ENCODE peak calls at places on chromosomes 11 and 22, in five cellular contexts. One of them, this sample, is unnamed. For H3K36me3 and H3K4me1, the result is how much of the 10 kb centered on the place peaks cover.

GRCh38 chr11:19281041-19281440 is 40.3 kb upstream of the E2F8 start:
- DNase-seq in prostate gland: no peak
- DNase-seq in Peyer's patch: peak
- DNase-seq in CD8-positive, alpha-beta T cell: no peak
- DNase-seq in cardiac muscle cell: no peak
- DNase-seq in this sample: no peak

GRCh38 chr11:106306942-106307341 is 229.5 kb downstream of the AASDHPPT start:
- DNase-seq in Peyer's patch: no peak
- DNase-seq in prostate gland: no peak
- DNase-seq in CD8-positive, alpha-beta T cell: no peak
- DNase-seq in cardiac muscle cell: no peak
- DNase-seq in this sample: no peak

GRCh38 chr11:7904910-7905309 is 26.2 kb downstream of the OR10A6 start:
- DNase-seq in CD8-positive, alpha-beta T cell: no peak
- DNase-seq in Peyer's patch: no peak
- DNase-seq in prostate gland: no peak
- DNase-seq in cardiac muscle cell: no peak
- DNase-seq in this sample: no peak

GRCh38 chr22:25027052-25027525 is 74.6 kb downstream of the KIAA1671 start:
- DNase-seq in Peyer's patch: no peak
- DNase-seq in prostate gland: no peak
- DNase-seq in cardiac muscle cell: no peak
- DNase-seq in CD8-positive, alpha-beta T cell: no peak
- DNase-seq in this sample: no peak

GRCh38 chr22:19717691-19718254 is 3.5 kb downstream of the SEPTIN5 start:
- DNase-seq in prostate gland: peak
- DNase-seq in CD8-positive, alpha-beta T cell: peak
- DNase-seq in cardiac muscle cell: peak
- DNase-seq in Peyer's patch: peak
- DNase-seq in this sample: peak

GRCh38 chr11:118241191-118242098 is 10.7 kb downstream of the MPZL3 start:
- DNase-seq in CD8-positive, alpha-beta T cell: peak
- DNase-seq in Peyer's patch: no peak
- DNase-seq in prostate gland: peak
- DNase-seq in cardiac muscle cell: no peak
- DNase-seq in this sample: no peak

GRCh38 chr11:69447786-69448185 is 33.7 kb upstream of the LINC01488 start:
- DNase-seq in cardiac muscle cell: no peak
- DNase-seq in prostate gland: peak
- DNase-seq in CD8-positive, alpha-beta T cell: no peak
- DNase-seq in Peyer's patch: no peak
- DNase-seq in this sample: no peak

GRCh38 chr11:13271060-13271693 is 6.4 kb upstream of the BMAL1 start:
- DNase-seq in prostate gland: no peak
- DNase-seq in CD8-positive, alpha-beta T cell: no peak
- DNase-seq in cardiac muscle cell: no peak
- DNase-seq in Peyer's patch: no peak
- DNase-seq in this sample: no peak

GRCh38 chr11:41665633-41666032 is 206.2 kb upstream of the LRRC4C start:
- DNase-seq in cardiac muscle cell: no peak
- DNase-seq in CD8-positive, alpha-beta T cell: no peak
- DNase-seq in prostate gland: no peak
- DNase-seq in Peyer's patch: no peak
- DNase-seq in this sample: peak

GRCh38 chr22:32407936-32408335 is 4.1 kb downstream of the RTCB start:
- DNase-seq in Peyer's patch: no peak
- DNase-seq in CD8-positive, alpha-beta T cell: no peak
- DNase-seq in prostate gland: no peak
- DNase-seq in cardiac muscle cell: no peak
- DNase-seq in this sample: no peak

GRCh38 chr11:17637901-17638300 is 81.5 kb upstream of the MYOD1 start:
- DNase-seq in Peyer's patch: no peak
- DNase-seq in prostate gland: no peak
- DNase-seq in cardiac muscle cell: no peak
- DNase-seq in CD8-positive, alpha-beta T cell: no peak
- DNase-seq in this sample: no peak

GRCh38 chr22:35625763-35626162 is 8.6 kb upstream of the MB start:
- DNase-seq in Peyer's patch: no peak
- DNase-seq in CD8-positive, alpha-beta T cell: no peak
- DNase-seq in prostate gland: no peak
- DNase-seq in cardiac muscle cell: no peak
- DNase-seq in this sample: no peak

GRCh38 chr22:23237841-23238240 is 57.5 kb downstream of the BCR start:
- DNase-seq in prostate gland: no peak
- DNase-seq in Peyer's patch: no peak
- DNase-seq in CD8-positive, alpha-beta T cell: no peak
- DNase-seq in cardiac muscle cell: no peak
- DNase-seq in this sample: no peak

GRCh38 chr11:134742228-134742612 is 330.2 kb upstream of the B3GAT1 start:
- DNase-seq in prostate gland: no peak
- DNase-seq in CD8-positive, alpha-beta T cell: no peak
- DNase-seq in cardiac muscle cell: peak
- DNase-seq in Peyer's patch: no peak
- DNase-seq in this sample: no peak

GRCh38 chr22:46593211-46593676 is 26.9 kb upstream of the GRAMD4 start:
- DNase-seq in prostate gland: no peak
- DNase-seq in cardiac muscle cell: no peak
- DNase-seq in Peyer's patch: peak
- DNase-seq in CD8-positive, alpha-beta T cell: no peak
- DNase-seq in this sample: no peak

GRCh38 chr11:66868726-66869291 is 11.9 kb downstream of the LRFN4 start:
- DNase-seq in cardiac muscle cell: peak
- DNase-seq in prostate gland: no peak
- DNase-seq in CD8-positive, alpha-beta T cell: peak
- DNase-seq in Peyer's patch: peak
- DNase-seq in this sample: peak

GRCh38 chr11:2796091-2796490 is 89.5 kb downstream of the CDKN1C start:
- DNase-seq in CD8-positive, alpha-beta T cell: no peak
- DNase-seq in cardiac muscle cell: no peak
- DNase-seq in prostate gland: no peak
- DNase-seq in Peyer's patch: no peak
- DNase-seq in this sample: peak

GRCh38 chr11:118286545-118286944 is 18.0 kb upstream of the CD3E start:
- DNase-seq in Peyer's patch: no peak
- DNase-seq in prostate gland: no peak
- DNase-seq in CD8-positive, alpha-beta T cell: no peak
- DNase-seq in cardiac muscle cell: no peak
- DNase-seq in this sample: no peak

GRCh38 chr11:9664276-9665171 is 647 bp downstream of the SWAP70 start:
- DNase-seq in Peyer's patch: peak
- DNase-seq in prostate gland: peak
- DNase-seq in CD8-positive, alpha-beta T cell: no peak
- DNase-seq in cardiac muscle cell: peak
- DNase-seq in this sample: peak

GRCh38 chr11:61505106-61505505 is 3.4 kb upstream of the LRRC10B start:
- DNase-seq in Peyer's patch: no peak
- DNase-seq in CD8-positive, alpha-beta T cell: no peak
- DNase-seq in cardiac muscle cell: no peak
- DNase-seq in prostate gland: no peak
- DNase-seq in this sample: no peak

GRCh38 chr11:75513250-75513649 is 12.5 kb downstream of the GDPD5 start:
- DNase-seq in CD8-positive, alpha-beta T cell: no peak
- DNase-seq in cardiac muscle cell: no peak
- DNase-seq in Peyer's patch: no peak
- DNase-seq in prostate gland: peak
- DNase-seq in this sample: no peak

GRCh38 chr11:126702987-126703386 is 297.6 kb downstream of the KIRREL3 start:
- DNase-seq in cardiac muscle cell: peak
- DNase-seq in prostate gland: no peak
- DNase-seq in Peyer's patch: no peak
- DNase-seq in CD8-positive, alpha-beta T cell: no peak
- DNase-seq in this sample: peak

GRCh38 chr11:73203790-73204189 is 14.3 kb upstream of the P2RY2 start:
- DNase-seq in CD8-positive, alpha-beta T cell: no peak
- DNase-seq in Peyer's patch: no peak
- DNase-seq in cardiac muscle cell: no peak
- DNase-seq in prostate gland: no peak
- DNase-seq in this sample: no peak

GRCh38 chr11:61293869-61294716 is 1.0 kb downstream of the VWCE start:
- DNase-seq in cardiac muscle cell: peak
- DNase-seq in prostate gland: no peak
- DNase-seq in Peyer's patch: no peak
- DNase-seq in CD8-positive, alpha-beta T cell: peak
- DNase-seq in this sample: peak

GRCh38 chr11:24511518-24511917 is 14.7 kb downstream of the LUZP2 start:
- DNase-seq in Peyer's patch: no peak
- DNase-seq in cardiac muscle cell: no peak
- DNase-seq in CD8-positive, alpha-beta T cell: no peak
- DNase-seq in prostate gland: no peak
- DNase-seq in this sample: no peak

GRCh38 chr11:24513837-24514594 is 17.2 kb downstream of the LUZP2 start:
- DNase-seq in CD8-positive, alpha-beta T cell: no peak
- DNase-seq in Peyer's patch: no peak
- DNase-seq in prostate gland: no peak
- DNase-seq in cardiac muscle cell: peak
- DNase-seq in this sample: no peak

GRCh38 chr11:24509114-24509513 is 12.3 kb downstream of the LUZP2 start:
- DNase-seq in cardiac muscle cell: no peak
- DNase-seq in Peyer's patch: no peak
- DNase-seq in prostate gland: no peak
- DNase-seq in CD8-positive, alpha-beta T cell: no peak
- DNase-seq in this sample: no peak
- TF ChIP-seq CTCF in cardiac muscle cell: peak
- TF ChIP-seq CTCF in Peyer's patch: peak
- TF ChIP-seq CTCF in prostate gland: no peak
- TF ChIP-seq CTCF in CD8-positive, alpha-beta T cell: no peak
- TF ChIP-seq CTCF in this sample: peak

GRCh38 chr11:64827451-64827839 is 17.0 kb downstream of the CDC42BPG start:
- DNase-seq in prostate gland: no peak
- DNase-seq in Peyer's patch: no peak
- DNase-seq in CD8-positive, alpha-beta T cell: no peak
- DNase-seq in cardiac muscle cell: no peak
- DNase-seq in this sample: no peak
- H3K36me3 ChIP-seq in prostate gland: under half
- H3K36me3 ChIP-seq in Peyer's patch: under half
- H3K36me3 ChIP-seq in CD8-positive, alpha-beta T cell: under half
- H3K36me3 ChIP-seq in cardiac muscle cell: under half
- H3K36me3 ChIP-seq in this sample: under half

GRCh38 chr22:45162531-45162930 is 1.2 kb upstream of the NUP50 start:
- DNase-seq in cardiac muscle cell: no peak
- DNase-seq in prostate gland: no peak
- DNase-seq in Peyer's patch: no peak
- DNase-seq in CD8-positive, alpha-beta T cell: no peak
- DNase-seq in this sample: no peak
- H3K4me1 ChIP-seq in cardiac muscle cell: under half
- H3K4me1 ChIP-seq in prostate gland: under half
- H3K4me1 ChIP-seq in Peyer's patch: under half
- H3K4me1 ChIP-seq in CD8-positive, alpha-beta T cell: under half
- H3K4me1 ChIP-seq in this sample: under half

GRCh38 chr22:45181240-45181639 is 17.5 kb downstream of the NUP50 start:
- DNase-seq in CD8-positive, alpha-beta T cell: no peak
- DNase-seq in Peyer's patch: no peak
- DNase-seq in prostate gland: no peak
- DNase-seq in cardiac muscle cell: no peak
- DNase-seq in this sample: no peak

GRCh38 chr22:45180280-45180679 is 16.6 kb downstream of the NUP50 start:
- DNase-seq in prostate gland: no peak
- DNase-seq in cardiac muscle cell: no peak
- DNase-seq in CD8-positive, alpha-beta T cell: no peak
- DNase-seq in Peyer's patch: no peak
- DNase-seq in this sample: no peak

GRCh38 chr22:45179276-45180049 is 15.7 kb downstream of the NUP50 start:
- DNase-seq in CD8-positive, alpha-beta T cell: no peak
- DNase-seq in Peyer's patch: no peak
- DNase-seq in prostate gland: no peak
- DNase-seq in cardiac muscle cell: no peak
- DNase-seq in this sample: no peak

GRCh38 chr22:45183974-45184373 is 20.2 kb downstream of the NUP50 start:
- DNase-seq in cardiac muscle cell: no peak
- DNase-seq in prostate gland: no peak
- DNase-seq in CD8-positive, alpha-beta T cell: no peak
- DNase-seq in Peyer's patch: no peak
- DNase-seq in this sample: no peak

GRCh38 chr22:45181766-45182165 is 18.0 kb downstream of the NUP50 start:
- DNase-seq in cardiac muscle cell: no peak
- DNase-seq in prostate gland: no peak
- DNase-seq in CD8-positive, alpha-beta T cell: no peak
- DNase-seq in Peyer's patch: no peak
- DNase-seq in this sample: no peak
- TF ChIP-seq CTCF in cardiac muscle cell: no peak
- TF ChIP-seq CTCF in prostate gland: no peak
- TF ChIP-seq CTCF in CD8-positive, alpha-beta T cell: no peak
- TF ChIP-seq CTCF in Peyer's patch: no peak
- TF ChIP-seq CTCF in this sample: no peak

DNA sequence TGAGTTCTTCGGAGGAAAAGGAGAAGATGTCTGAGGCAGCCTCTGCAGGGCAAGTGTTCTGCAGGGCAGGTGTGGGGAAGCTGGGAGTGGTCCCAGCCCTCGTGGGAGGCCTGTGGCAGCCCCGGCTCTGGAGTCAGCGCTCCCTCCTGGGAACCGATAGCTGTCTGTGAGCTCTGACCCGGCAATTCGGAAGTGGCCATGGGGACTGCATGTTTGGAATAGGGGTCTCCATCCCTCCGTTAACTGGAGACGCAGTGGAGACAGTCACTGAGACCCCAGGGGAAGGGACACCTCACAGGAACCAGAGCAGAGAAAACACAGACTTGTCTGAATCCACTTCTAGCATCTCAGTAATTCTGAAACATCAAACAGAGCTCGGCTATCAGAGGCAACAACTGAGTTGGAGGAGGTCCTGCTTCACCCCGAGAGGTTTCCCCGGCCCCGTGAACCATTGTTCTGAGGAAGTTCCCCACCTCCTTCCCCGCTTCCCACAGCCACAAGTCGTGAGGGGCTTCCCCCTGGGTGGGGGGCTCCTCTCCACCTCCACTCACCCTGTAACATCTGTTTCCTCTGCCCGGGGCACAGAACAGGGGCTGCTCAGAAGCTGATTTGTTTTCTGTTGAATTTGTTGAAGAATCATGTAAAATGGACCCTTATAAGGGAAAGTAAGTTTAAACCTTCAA is 99.7 kb downstream of the BRD1 start:
- DNase-seq in prostate gland: no peak
- DNase-seq in cardiac muscle cell: no peak
- DNase-seq in Peyer's patch: no peak
- DNase-seq in CD8-positive, alpha-beta T cell: no peak
- DNase-seq in this sample: no peak
- H3K36me3 ChIP-seq in prostate gland: under half
- H3K36me3 ChIP-seq in cardiac muscle cell: under half
- H3K36me3 ChIP-seq in Peyer's patch: under half
- H3K36me3 ChIP-seq in CD8-positive, alpha-beta T cell: under half
- H3K36me3 ChIP-seq in this sample: under half

GRCh38 chr22:30209642-30210041 is 36.9 kb downstream of the LIF start:
- DNase-seq in Peyer's patch: no peak
- DNase-seq in CD8-positive, alpha-beta T cell: no peak
- DNase-seq in prostate gland: no peak
- DNase-seq in cardiac muscle cell: no peak
- DNase-seq in this sample: no peak
- H3K4me1 ChIP-seq in Peyer's patch: under half
- H3K4me1 ChIP-seq in CD8-positive, alpha-beta T cell: under half
- H3K4me1 ChIP-seq in prostate gland: under half
- H3K4me1 ChIP-seq in cardiac muscle cell: under half
- H3K4me1 ChIP-seq in this sample: under half

GRCh38 chr11:123304828-123305530 is 109.9 kb upstream of the CLMP start:
- DNase-seq in Peyer's patch: no peak
- DNase-seq in cardiac muscle cell: no peak
- DNase-seq in CD8-positive, alpha-beta T cell: no peak
- DNase-seq in prostate gland: no peak
- DNase-seq in this sample: no peak
- TF ChIP-seq CTCF in Peyer's patch: no peak
- TF ChIP-seq CTCF in cardiac muscle cell: no peak
- TF ChIP-seq CTCF in CD8-positive, alpha-beta T cell: no peak
- TF ChIP-seq CTCF in prostate gland: no peak
- TF ChIP-seq CTCF in this sample: peak